ENCODE peak calls at places on chromosome 9, in five cellular contexts. Z, Y, Q, I and O are unnamed samples.

GRCh38 chr9:124267271-124267807 is 9.6 kb downstream of the NEK6 start:
- DNase-seq in Z (peak; percentile 71), Y (no peak), Q (peak; percentile 90), I (peak; percentile 94), O (no peak)

GRCh38 chr9:26163931-26164330 is 485.7 kb upstream of the TUSC1 start:
- DNase-seq in Z (peak; percentile 62), Y (no peak), Q (peak; percentile 47), I (no peak), O (no peak)

GRCh38 chr9:98732801-98733200 is 24.1 kb upstream of the GABBR2 start:
- DNase-seq in Z (no peak), Y (no peak), Q (no peak), I (no peak), O (no peak)

GRCh38 chr9:134318941-134319305 is 7.3 kb upstream of the RXRA start:
- DNase-seq in Z (no peak), Y (peak; percentile 4), Q (no peak), I (peak; percentile 48), O (no peak)

GRCh38 chr9:125989090-125989501 is 241.9 kb downstream of the PBX3 start:
- DNase-seq in Z (no peak), Y (no peak), Q (no peak), I (peak; percentile 41), O (no peak)

GRCh38 chr9:109354190-109354589 is 33.3 kb upstream of the EPB41L4B start:
- DNase-seq in Z (no peak), Y (no peak), Q (no peak), I (no peak), O (no peak)

GRCh38 chr9:85742630-85742928 is 825 bp upstream of the AGTPBP1 start:
- DNase-seq in Z (peak; percentile 90), Y (no peak), Q (peak; percentile 69), I (no peak), O (no peak)

GRCh38 chr9:134488251-134488900 is 153.2 kb upstream of the COL5A1 start:
- DNase-seq in Z (peak; percentile 12), Y (peak; percentile 63), Q (peak; percentile 62), I (peak; percentile 65), O (no peak)

GRCh38 chr9:33025572-33026347 is 687 bp downstream of the DNAJA1 start:
- DNase-seq in Z (peak; percentile 27), Y (peak; percentile 52), Q (peak; percentile 24), I (peak; percentile 80), O (peak; percentile 81)

DNA sequence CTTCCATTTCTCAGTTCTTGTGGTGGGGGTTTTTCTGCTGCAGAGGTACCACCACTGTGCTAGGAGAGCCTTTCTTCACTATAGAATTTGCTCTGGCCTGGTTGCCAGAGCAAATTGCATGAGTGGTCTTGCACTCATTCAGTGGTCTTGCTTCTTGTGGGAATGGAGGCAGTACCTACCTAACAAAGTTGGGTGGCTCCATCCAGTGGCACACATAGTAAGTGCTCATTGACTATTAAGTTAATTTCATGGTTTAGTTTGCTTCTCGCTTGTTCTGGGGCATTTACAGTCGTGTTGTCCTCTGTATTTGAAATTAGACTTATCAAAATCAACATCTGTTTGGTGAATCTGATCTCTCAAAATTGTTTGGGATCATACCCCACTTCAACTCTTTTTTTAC is 23.0 kb downstream of the SLC28A3 start:
- DNase-seq in Z (no peak), Y (no peak), Q (no peak), I (no peak), O (no peak)
- TF ChIP-seq CTCF in Z (peak; percentile 15), Y (no peak), Q (no peak), I (no peak), O (no peak)

GRCh38 chr9:96686638-96687335 is 31.7 kb upstream of the PRXL2C start:
- DNase-seq in Z (peak; percentile 77), Y (peak; percentile 76), Q (peak; percentile 73), I (peak; percentile 94), O (peak; percentile 50)
- TF ChIP-seq CTCF in Z (peak; percentile 66), Y (peak; percentile 74), Q (peak; percentile 60), I (peak; percentile 62), O (no peak)

GRCh38 chr9:117535439-117535838 is 120.6 kb upstream of the ASTN2 start:
- DNase-seq in Z (no peak), Y (no peak), Q (no peak), I (no peak), O (no peak)
- TF ChIP-seq CTCF in Z (no peak), Y (no peak), Q (no peak), I (no peak), O (no peak)

GRCh38 chr9:108130896-108131295 is 641.3 kb upstream of the KLF4 start:
- DNase-seq in Z (no peak), Y (no peak), Q (no peak), I (no peak), O (no peak)

GRCh38 chr9:108119530-108120113 is 630.1 kb upstream of the KLF4 start:
- DNase-seq in Z (no peak), Y (peak; percentile 49), Q (no peak), I (no peak), O (no peak)

DNA sequence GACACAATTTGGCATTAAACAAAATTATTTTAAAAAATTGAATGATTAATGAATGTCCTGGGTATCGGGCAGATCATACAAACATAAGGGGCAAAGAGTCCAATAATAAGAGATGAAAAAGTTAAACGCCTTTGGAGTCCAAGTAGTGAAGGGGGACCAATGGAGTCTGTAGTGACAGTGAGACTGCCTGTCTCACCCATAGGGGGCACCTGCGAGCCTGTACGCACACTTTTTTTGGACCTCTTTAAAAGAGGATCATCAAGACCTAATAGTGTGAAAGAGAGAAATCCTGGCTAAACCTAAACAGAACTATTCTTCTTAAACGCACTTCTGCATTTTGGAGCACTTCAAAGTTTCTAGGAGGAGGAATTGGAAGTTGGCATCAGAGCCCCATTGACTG is 636.0 kb upstream of the KLF4 start:
- DNase-seq in Z (no peak), Y (peak; percentile 17), Q (no peak), I (no peak), O (no peak)
- TF ChIP-seq CTCF in Z (peak; percentile 46), Y (peak; percentile 38), Q (peak; percentile 25), I (peak; percentile 31), O (peak; percentile 11)

GRCh38 chr9:127075592-127076380 is 46.6 kb downstream of the ANGPTL2 start:
- DNase-seq in Z (no peak), Y (no peak), Q (no peak), I (no peak), O (no peak)
- TF ChIP-seq CTCF in Z (no peak), Y (no peak), Q (no peak), I (no peak), O (no peak)

GRCh38 chr9:107945493-107945892 is 455.9 kb upstream of the KLF4 start:
- DNase-seq in Z (no peak), Y (no peak), Q (no peak), I (no peak), O (no peak)
- TF ChIP-seq CTCF in Z (no peak), Y (no peak), Q (no peak), I (no peak), O (no peak)

DNA sequence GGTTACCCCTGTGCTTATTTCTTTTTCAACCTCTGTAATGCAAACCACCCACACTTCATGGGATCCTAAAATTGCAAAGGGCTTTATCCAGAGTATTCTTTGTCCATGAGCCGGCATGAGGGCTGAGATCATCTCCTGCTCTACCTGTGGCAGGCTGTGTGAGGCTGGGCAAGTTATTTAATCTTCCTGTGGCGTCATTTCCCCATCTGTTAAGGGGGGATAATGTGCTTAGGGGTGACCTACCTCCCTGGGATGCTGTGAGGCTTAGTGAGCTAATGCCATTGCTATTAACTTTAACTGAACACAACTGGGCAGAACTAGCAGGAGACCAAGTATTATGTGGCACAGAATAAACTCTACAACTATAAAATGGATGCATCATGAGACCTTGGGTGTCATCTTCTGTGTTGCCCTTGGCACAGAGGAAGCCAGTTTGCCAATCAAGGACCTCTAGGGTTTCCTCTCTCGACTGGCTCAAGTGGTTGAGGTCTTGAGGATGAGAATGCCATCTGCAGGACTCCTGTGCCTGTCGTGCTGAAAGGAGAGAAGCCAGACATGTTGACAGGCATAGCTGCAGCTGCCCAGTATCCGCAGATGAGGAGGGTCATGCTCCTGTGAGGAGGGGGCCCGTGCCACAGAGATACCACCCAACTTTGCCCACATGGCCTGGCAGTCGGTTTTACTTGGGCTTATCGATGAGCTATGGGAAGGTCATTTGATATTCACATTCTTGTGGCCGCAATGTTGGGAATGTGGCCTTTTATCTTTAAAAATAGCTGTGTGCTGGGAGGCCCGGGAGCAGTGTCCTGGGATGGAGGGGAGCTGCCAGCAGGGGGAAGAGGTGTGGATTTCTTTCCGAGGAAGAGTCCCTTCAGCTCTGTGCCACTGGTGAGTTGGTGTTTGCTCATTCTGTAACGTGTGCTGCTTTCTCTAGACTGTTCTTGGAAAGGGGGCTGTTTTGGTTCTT is 17.2 kb downstream of the FRMPD1 start:
- DNase-seq in Z (no peak), Y (no peak), Q (no peak), I (no peak), O (no peak)
- TF ChIP-seq CTCF in Z (peak; percentile 6), Y (peak; percentile 19), Q (no peak), I (no peak), O (no peak)

GRCh38 chr9:69347607-69348006 is 22.6 kb downstream of the ENTREP1 start:
- DNase-seq in Z (no peak), Y (no peak), Q (no peak), I (no peak), O (no peak)
- TF ChIP-seq CTCF in Z (no peak), Y (no peak), Q (no peak), I (no peak), O (no peak)